ENCODE peak calls at places on chromosomes 6 and 20, in six cellular contexts. X is OCI-LY7; T is ovary; O is heart right ventricle; R is adrenal gland; U is naive thymus-derived CD4-positive, alpha-beta T cell. E is an unnamed sample.

GRCh38 chr20:14700641-14700965 is 363.2 kb upstream of the FLRT3 start:
- DNase-seq in X (no peak), T (no peak), O (no peak), R (no peak), U (no peak), E (peak)

GRCh38 chr20:59371429-59371828 is 71.0 kb downstream of the EDN3 start:
- DNase-seq in X (no peak), T (no peak), O (no peak), R (no peak), U (no peak), E (no peak)

GRCh38 chr6:109705258-109705657 is 14.2 kb downstream of the FIG4 start:
- DNase-seq in X (peak), T (peak), O (peak), R (peak), U (peak), E (peak)

GRCh38 chr6:138970856-138971425 is 17.1 kb downstream of the REPS1 start:
- DNase-seq in X (no peak), T (no peak), O (peak), R (peak), U (no peak), E (peak)

GRCh38 chr6:45419574-45420082 is 41.9 kb upstream of the SUPT3H start:
- DNase-seq in X (peak), T (peak), O (peak), R (peak), U (peak), E (peak)

GRCh38 chr6:134848076-134848475 is 101.8 kb downstream of the ALDH8A1 start:
- DNase-seq in X (no peak), T (no peak), O (no peak), R (no peak), U (no peak), E (no peak)

GRCh38 chr6:89951574-89952360 is 57.5 kb downstream of the GJA10 start:
- DNase-seq in X (no peak), T (peak), O (no peak), R (peak), U (no peak), E (no peak)

GRCh38 chr6:4727671-4728435 is 48.4 kb upstream of the CDYL start:
- DNase-seq in X (peak), T (no peak), O (no peak), R (no peak), U (no peak), E (peak)

GRCh38 chr6:128532827-128533226 is 12.4 kb upstream of the PTPRK start:
- DNase-seq in X (no peak), T (no peak), O (no peak), R (no peak), U (no peak), E (no peak)

GRCh38 chr20:57680131-57680716 is 29.6 kb downstream of the PMEPA1 start:
- DNase-seq in X (peak), T (no peak), O (no peak), R (no peak), U (no peak), E (no peak)

GRCh38 chr6:137970368-137970767 is 103.3 kb downstream of the TNFAIP3 start:
- DNase-seq in X (peak), T (no peak), O (no peak), R (no peak), U (no peak), E (no peak)

GRCh38 chr20:23251779-23252178 is 98.8 kb upstream of the NXT1 start:
- DNase-seq in X (no peak), T (no peak), O (no peak), R (no peak), U (no peak), E (no peak)

GRCh38 chr6:130362128-130362527 is 3.7 kb upstream of the TMEM200A start:
- DNase-seq in X (no peak), T (no peak), O (no peak), R (no peak), U (no peak), E (no peak)

GRCh38 chr6:14178083-14178445 is 60.5 kb downstream of the CD83 start:
- DNase-seq in X (no peak), T (no peak), O (no peak), R (no peak), U (no peak), E (no peak)

GRCh38 chr20:57990396-57990987 is 238.0 kb downstream of the ANKRD60 start:
- DNase-seq in X (no peak), T (no peak), O (peak), R (no peak), U (no peak), E (no peak)

GRCh38 chr20:1062334-1063015 is 55.9 kb upstream of the PSMF1 start:
- DNase-seq in X (no peak), T (no peak), O (no peak), R (no peak), U (no peak), E (peak)

GRCh38 chr20:24443436-24443835 is 26.0 kb upstream of the SYNDIG1 start:
- DNase-seq in X (no peak), T (no peak), O (no peak), R (no peak), U (no peak), E (no peak)

GRCh38 chr6:21664263-21665081 is 70.9 kb downstream of the SOX4 start:
- DNase-seq in X (no peak), T (peak), O (peak), R (no peak), U (no peak), E (no peak)

GRCh38 chr20:10619427-10619826 is 54.4 kb downstream of the JAG1 start:
- DNase-seq in X (no peak), T (no peak), O (no peak), R (no peak), U (no peak), E (no peak)

GRCh38 chr6:38354033-38354373 is 285.7 kb downstream of the BTBD9 start:
- DNase-seq in X (no peak), T (no peak), O (no peak), R (no peak), U (no peak), E (no peak)

GRCh38 chr20:32934580-32934979 is 69.7 kb downstream of the SUN5 start:
- DNase-seq in X (no peak), T (no peak), O (no peak), R (no peak), U (no peak), E (no peak)

GRCh38 chr6:75818061-75818855 is 69.2 kb downstream of the MYO6 start:
- DNase-seq in X (no peak), T (no peak), O (no peak), R (no peak), U (no peak), E (no peak)

GRCh38 chr6:33699739-33700138 is 11.8 kb downstream of the UQCC2 start:
- DNase-seq in X (no peak), T (no peak), O (no peak), R (no peak), U (no peak), E (no peak)

DNA sequence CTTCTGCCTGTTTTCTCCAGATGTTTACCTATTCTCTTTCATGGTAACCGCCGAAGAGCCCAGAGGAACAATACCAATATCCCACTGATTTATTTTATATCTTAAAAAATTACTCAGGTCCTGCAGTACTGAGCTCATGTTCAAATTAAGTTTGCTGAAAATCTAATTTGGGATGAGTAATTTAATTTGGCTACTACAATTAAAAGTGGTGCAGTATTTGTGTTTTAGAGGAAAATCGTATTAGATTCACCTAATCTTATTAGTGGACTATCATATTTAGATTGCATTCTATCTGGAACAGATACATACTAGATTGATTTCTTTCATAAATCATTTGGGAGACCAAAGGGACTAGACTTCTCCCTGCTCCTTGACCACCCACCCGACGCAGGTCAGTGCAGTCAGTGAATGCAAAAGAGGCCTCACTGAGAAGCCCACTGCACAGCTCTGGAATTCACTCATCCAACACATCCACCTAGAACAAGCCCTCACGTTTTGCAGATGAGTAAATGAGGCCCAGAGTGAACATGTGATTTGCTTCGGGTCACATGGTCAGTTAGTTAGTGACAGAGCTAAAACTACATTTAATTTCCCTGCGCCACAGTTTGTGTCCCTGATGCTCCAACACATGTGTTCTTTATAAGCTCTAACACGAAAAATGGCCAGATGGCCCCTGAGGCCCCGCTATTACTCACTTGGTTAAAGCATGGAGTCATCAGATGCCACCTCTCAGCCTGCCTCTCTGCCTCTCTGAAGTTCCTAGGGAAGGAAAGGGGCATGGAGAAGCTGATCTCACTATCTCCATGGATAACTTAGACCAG is 101.8 kb downstream of the TRERF1 start:
- DNase-seq in X (no peak), T (no peak), O (no peak), R (no peak), U (no peak), E (no peak)
- H3K27ac ChIP-seq in X (no peak), T (no peak), O (no peak), R (no peak), U (no peak), E (no peak)

GRCh38 chr6:25468881-25469280 is 183.1 kb upstream of the SCGN start:
- DNase-seq in X (no peak), T (no peak), O (no peak), R (no peak), U (no peak), E (no peak)
- H3K27ac ChIP-seq in X (no peak), T (no peak), O (no peak), R (no peak), U (no peak), E (no peak)

DNA sequence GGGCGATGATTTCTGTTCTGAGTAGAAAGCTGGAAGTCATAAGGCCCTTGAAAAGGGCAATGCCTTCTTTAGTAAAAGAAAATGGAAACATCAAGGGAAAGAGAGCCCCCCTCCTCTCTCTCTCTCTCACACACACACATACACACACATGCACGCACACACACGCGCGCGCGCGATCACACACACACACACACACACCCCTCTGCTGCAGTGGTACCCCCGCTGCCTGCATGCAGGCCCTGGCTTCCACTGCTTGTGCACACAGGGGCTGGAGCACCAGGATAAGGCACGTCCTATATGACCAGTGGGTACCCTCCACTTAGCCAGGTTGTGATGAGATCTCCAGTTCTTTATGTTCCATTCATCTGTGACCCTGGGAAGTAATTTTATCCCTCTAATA is 300.9 kb downstream of the SLC35F1 start:
- DNase-seq in X (no peak), T (no peak), O (no peak), R (no peak), U (no peak), E (no peak)
- H3K27ac ChIP-seq in X (no peak), T (no peak), O (no peak), R (no peak), U (no peak), E (no peak)

GRCh38 chr6:166624275-166624674 is 2.8 kb downstream of the RPS6KA2 start:
- DNase-seq in X (peak), T (no peak), O (peak), R (no peak), U (no peak), E (no peak)
- H3K27ac ChIP-seq in X (no peak), T (no peak), O (no peak), R (no peak), U (no peak), E (no peak)

GRCh38 chr6:30678964-30679726 is 6.3 kb upstream of the DHX16 start:
- DNase-seq in X (peak), T (peak), O (peak), R (peak), U (peak), E (peak)
- H3K27ac ChIP-seq in X (peak), T (no peak), O (peak), R (no peak), U (peak), E (no peak)

GRCh38 chr20:44123251-44123650 is 63.7 kb downstream of the JPH2 start:
- DNase-seq in X (no peak), T (no peak), O (no peak), R (no peak), U (no peak), E (no peak)

GRCh38 chr20:44126445-44126844 is 60.5 kb downstream of the JPH2 start:
- DNase-seq in X (no peak), T (no peak), O (no peak), R (no peak), U (no peak), E (no peak)

GRCh38 chr20:44129996-44130718 is 56.8 kb downstream of the JPH2 start:
- DNase-seq in X (no peak), T (no peak), O (no peak), R (no peak), U (no peak), E (no peak)

GRCh38 chr20:44123874-44124535 is 63.0 kb downstream of the JPH2 start:
- DNase-seq in X (no peak), T (no peak), O (no peak), R (no peak), U (no peak), E (no peak)

DNA sequence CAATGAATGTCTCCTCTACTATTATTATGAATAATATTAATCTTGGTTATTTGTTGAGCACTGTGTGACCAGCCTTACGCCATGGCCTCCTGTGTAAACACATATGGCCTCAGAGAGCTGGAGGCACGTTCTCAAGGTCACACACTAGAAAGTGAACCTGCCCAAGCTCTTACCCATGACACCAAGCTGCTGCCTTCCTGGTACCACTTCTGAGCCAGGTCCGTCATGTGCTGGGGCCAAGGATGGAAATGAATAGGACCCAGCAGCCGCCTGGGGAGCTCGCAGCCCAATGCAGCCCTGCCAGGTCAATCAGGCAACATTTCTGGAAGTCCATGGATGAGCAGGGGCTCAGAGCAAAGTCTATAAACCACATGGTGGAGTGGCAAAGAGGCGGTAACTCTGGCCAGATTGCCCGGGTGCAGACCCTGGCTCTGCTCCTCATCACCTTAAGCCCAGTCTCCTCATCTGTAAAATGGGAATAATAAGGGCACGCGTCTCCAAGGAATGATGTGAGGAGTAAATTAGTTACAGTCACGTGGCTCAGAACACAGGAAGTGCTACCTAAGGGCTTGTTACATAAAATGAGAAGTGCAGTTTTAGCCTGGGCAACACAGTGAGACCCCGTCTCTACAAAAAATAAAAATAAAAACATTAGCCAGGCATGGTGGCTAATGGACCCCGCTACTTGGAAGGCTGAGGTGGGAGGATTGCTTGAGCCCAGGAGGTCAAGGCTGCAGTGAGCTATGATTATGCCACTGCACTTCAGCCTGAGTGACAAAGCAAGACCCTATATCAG is 61.5 kb downstream of the JPH2 start:
- DNase-seq in X (no peak), T (no peak), O (no peak), R (no peak), U (no peak), E (no peak)
- H3K27ac ChIP-seq in X (no peak), T (no peak), O (peak), R (no peak), U (no peak), E (no peak)

GRCh38 chr6:41755895-41756294 is 8.7 kb upstream of the PGC start:
- DNase-seq in X (no peak), T (no peak), O (no peak), R (no peak), U (no peak), E (no peak)
- H3K27ac ChIP-seq in X (no peak), T (no peak), O (no peak), R (no peak), U (no peak), E (no peak)